ENCODE peak calls at places on chromosomes 7 and 10, in seven cellular contexts. Y is colonic mucosa, Q is adrenal gland, D is A549, J is lung, T is heart left ventricle, A is HCT116. M is an unnamed sample.
A peak's percentile ranks its signal among the peaks of the same experiment; 100 is the strongest.

GRCh38 chr7:5363729-5364128 is 59.9 kb downstream of the TNRC18 start:
- DNase-seq in Y (no peak), Q (no peak), D (no peak), J (no peak), T (no peak), A (no peak), M (no peak)

GRCh38 chr10:21171197-21171935 is 274.3 kb upstream of the NEBL start:
- DNase-seq in Y (no peak), Q (no peak), D (no peak), J (no peak), T (no peak), A (peak; percentile 12), M (no peak)

GRCh38 chr7:100600222-100601038 is 1.7 kb upstream of the PCOLCE start:
- DNase-seq in Y (no peak), Q (no peak), D (no peak), J (no peak), T (no peak), A (no peak), M (no peak)

GRCh38 chr7:16492513-16493062 is 27.1 kb upstream of the SOSTDC1 start:
- DNase-seq in Y (no peak), Q (no peak), D (no peak), J (no peak), T (no peak), A (no peak), M (no peak)

GRCh38 chr7:42278360-42278759 is 41.4 kb upstream of the GLI3 start:
- DNase-seq in Y (no peak), Q (no peak), D (no peak), J (no peak), T (no peak), A (no peak), M (no peak)

GRCh38 chr10:123890246-123890645 is 1.4 kb downstream of the CPXM2 start:
- DNase-seq in Y (no peak), Q (no peak), D (no peak), J (no peak), T (no peak), A (no peak), M (no peak)

GRCh38 chr7:81887691-81888090 is 117.8 kb upstream of the HGF start:
- DNase-seq in Y (no peak), Q (no peak), D (no peak), J (no peak), T (no peak), A (no peak), M (no peak)

GRCh38 chr7:35865287-35865686 is 64.4 kb downstream of the SEPTIN7 start:
- DNase-seq in Y (no peak), Q (no peak), D (no peak), J (no peak), T (no peak), A (no peak), M (no peak)

GRCh38 chr10:88411772-88412349 is 171.3 kb downstream of the RNLS start:
- DNase-seq in Y (no peak), Q (no peak), D (no peak), J (no peak), T (no peak), A (no peak), M (no peak)

GRCh38 chr7:55472928-55473725 is 99.2 kb downstream of the VOPP1 start:
- DNase-seq in Y (no peak), Q (no peak), D (no peak), J (no peak), T (no peak), A (no peak), M (no peak)

GRCh38 chr7:150322833-150323681 is at the start of the genes ACTR3C and LRRC61:
- DNase-seq in Y (peak; percentile 73), Q (peak; percentile 55), D (no peak), J (peak; percentile 49), T (peak; percentile 54), A (no peak), M (peak; percentile 44)

DNA sequence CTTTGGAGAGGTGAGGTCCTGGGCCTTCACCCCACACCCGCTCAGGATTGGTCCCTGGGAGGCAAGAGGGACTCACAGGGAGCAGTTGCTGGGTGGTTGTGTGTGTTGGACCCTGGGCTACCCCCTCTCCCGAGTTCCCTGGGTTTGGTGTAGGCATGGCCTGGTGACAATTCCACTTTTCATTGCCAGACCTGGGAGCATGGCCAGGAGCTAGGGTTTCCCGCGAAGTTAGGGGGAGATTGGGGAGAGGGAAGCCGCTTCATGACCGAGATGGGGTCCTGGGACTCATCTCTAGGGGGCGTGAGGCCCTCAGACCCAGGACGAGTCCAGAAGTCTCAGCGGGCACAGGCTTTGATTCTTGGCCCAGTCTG is 579 bp downstream of the PALD1 start:
- DNase-seq in Y (no peak), Q (no peak), D (peak; percentile 20), J (no peak), T (peak; percentile 22), A (no peak), M (no peak)
- H3K4me1 ChIP-seq in Y (peaks cover 11% of the 10 kb centered on the region), Q (peaks cover 14% of the 10 kb centered on the region), D (peaks cover 32% of the 10 kb centered on the region), J (peaks cover 18% of the 10 kb centered on the region), T (peaks cover 42% of the 10 kb centered on the region), A (peaks cover 26% of the 10 kb centered on the region), M (peaks cover 24% of the 10 kb centered on the region)

GRCh38 chr10:48580236-48580635 is 24.6 kb downstream of the ARHGAP22 start:
- DNase-seq in Y (no peak), Q (no peak), D (no peak), J (no peak), T (no peak), A (no peak), M (no peak)

GRCh38 chr10:48582970-48583369 is 21.9 kb downstream of the ARHGAP22 start:
- DNase-seq in Y (no peak), Q (peak; percentile 59), D (no peak), J (no peak), T (peak; percentile 53), A (no peak), M (no peak)

GRCh38 chr10:48577158-48577557 is 27.7 kb downstream of the ARHGAP22 start:
- DNase-seq in Y (no peak), Q (peak; percentile 22), D (no peak), J (no peak), T (no peak), A (no peak), M (no peak)

GRCh38 chr10:48575901-48576300 is 29.0 kb downstream of the ARHGAP22 start:
- DNase-seq in Y (no peak), Q (no peak), D (no peak), J (no peak), T (no peak), A (no peak), M (no peak)

GRCh38 chr10:48579251-48579960 is 25.5 kb downstream of the ARHGAP22 start:
- DNase-seq in Y (no peak), Q (no peak), D (no peak), J (no peak), T (no peak), A (no peak), M (no peak)
- H3K27ac ChIP-seq in Y (no peak overlapping the region), Q (no peak overlapping the region), D (no peak overlapping the region), J (no peak overlapping the region), T (peak overlapping the region; percentile 31), A (no peak overlapping the region), M (peak overlapping the region; percentile 28)

GRCh38 chr7:24972166-24972477 is 7.9 kb downstream of the OSBPL3 start:
- DNase-seq in Y (no peak), Q (no peak), D (no peak), J (no peak), T (no peak), A (no peak), M (no peak)
- H3K4me1 ChIP-seq in Y (no peaks in the 10 kb centered on the region), Q (no peaks in the 10 kb centered on the region), D (peaks cover 32% of the 10 kb centered on the region), J (no peaks in the 10 kb centered on the region), T (no peaks in the 10 kb centered on the region), A (peaks cover 70% of the 10 kb centered on the region), M (no peaks in the 10 kb centered on the region)

GRCh38 chr7:145795132-145795531 is 321.5 kb upstream of the CNTNAP2 start:
- DNase-seq in Y (no peak), Q (no peak), D (no peak), J (no peak), T (no peak), A (no peak), M (no peak)
- H3K27ac ChIP-seq in Y (no peak overlapping the region), Q (no peak overlapping the region), D (no peak overlapping the region), J (no peak overlapping the region), T (no peak overlapping the region), A (no peak overlapping the region), M (no peak overlapping the region)

GRCh38 chr7:1460757-1461639 is 1.7 kb upstream of the MICALL2 start:
- DNase-seq in Y (peak; percentile 90), Q (peak; percentile 84), D (peak; percentile 50), J (peak; percentile 47), T (peak; percentile 72), A (no peak), M (peak; percentile 62)

GRCh38 chr7:1459930-1460756 is 873 bp upstream of the MICALL2 start:
- DNase-seq in Y (no peak), Q (peak; percentile 56), D (no peak), J (no peak), T (peak; percentile 60), A (no peak), M (peak; percentile 43)

GRCh38 chr7:1458676-1459511 is at the start of gene MICALL2:
- DNase-seq in Y (peak; percentile 80), Q (peak; percentile 96), D (peak; percentile 67), J (peak; percentile 77), T (peak; percentile 87), A (peak; percentile 54), M (peak; percentile 86)

GRCh38 chr7:1457949-1458675 is 1.2 kb downstream of the MICALL2 start:
- DNase-seq in Y (no peak), Q (peak; percentile 41), D (no peak), J (no peak), T (no peak), A (no peak), M (no peak)

GRCh38 chr7:1459512-1459892 is 232 bp upstream of the MICALL2 start:
- DNase-seq in Y (peak; percentile 100), Q (peak; percentile 100), D (peak; percentile 99), J (peak; percentile 100), T (peak; percentile 100), A (peak; percentile 95), M (peak; percentile 99)
- H3K4me1 ChIP-seq in Y (peaks cover 32% of the 10 kb centered on the region), Q (peaks cover 60% of the 10 kb centered on the region), D (peaks cover 65% of the 10 kb centered on the region), J (peaks cover 28% of the 10 kb centered on the region), T (peaks cover 35% of the 10 kb centered on the region), A (peaks cover 71% of the 10 kb centered on the region), M (peaks cover 7% of the 10 kb centered on the region)

GRCh38 chr7:152969839-152970238 is 210.3 kb downstream of the ACTR3B start:
- DNase-seq in Y (no peak), Q (no peak), D (no peak), J (no peak), T (no peak), A (no peak), M (no peak)
- H3K27ac ChIP-seq in Y (no peak overlapping the region), Q (no peak overlapping the region), D (no peak overlapping the region), J (no peak overlapping the region), T (no peak overlapping the region), A (no peak overlapping the region), M (no peak overlapping the region)

GRCh38 chr10:72218329-72218728 is 2.3 kb upstream of the ASCC1 start:
- DNase-seq in Y (no peak), Q (no peak), D (no peak), J (no peak), T (no peak), A (no peak), M (no peak)
- H3K4me1 ChIP-seq in Y (peaks cover 11% of the 10 kb centered on the region), Q (peaks cover 28% of the 10 kb centered on the region), D (peaks cover 43% of the 10 kb centered on the region), J (peaks cover 5% of the 10 kb centered on the region), T (peaks cover 24% of the 10 kb centered on the region), A (peaks cover 6% of the 10 kb centered on the region), M (peaks cover 8% of the 10 kb centered on the region)